ENCODE peak calls at places on chromosomes 16 and 17, in six cellular contexts. One of them, this sample, is unnamed.

GRCh38 chr17:49952912-49953497 is 16.0 kb upstream of the DLX4 start:
- DNase-seq in ELR: peak; percentile 62
- DNase-seq in KG1: no peak
- DNase-seq in SW 1271: no peak
- DNase-seq in Peyer's patch: no peak
- DNase-seq in stimulated activated CD4-positive, alpha-beta T cell treated with anti-CD3 and anti-CD28 coated beads, TNF-alpha, amount 100 ng/mL, for 4 hours: no peak
- DNase-seq in this sample: no peak

GRCh38 chr17:80164185-80164584 is 5.6 kb upstream of the CARD14 start:
- DNase-seq in ELR: no peak
- DNase-seq in SW 1271: no peak
- DNase-seq in stimulated activated CD4-positive, alpha-beta T cell treated with anti-CD3 and anti-CD28 coated beads, TNF-alpha, amount 100 ng/mL, for 4 hours: no peak
- DNase-seq in Peyer's patch: no peak
- DNase-seq in KG1: no peak
- DNase-seq in this sample: no peak

GRCh38 chr17:70168979-70169706 is at the start of gene KCNJ2:
- DNase-seq in KG1: peak; percentile 42
- DNase-seq in SW 1271: peak; percentile 69
- DNase-seq in stimulated activated CD4-positive, alpha-beta T cell treated with anti-CD3 and anti-CD28 coated beads, TNF-alpha, amount 100 ng/mL, for 4 hours: peak; percentile 12
- DNase-seq in ELR: peak; percentile 91
- DNase-seq in Peyer's patch: peak; percentile 28
- DNase-seq in this sample: peak; percentile 82

GRCh38 chr17:72587773-72588511 is 467.1 kb downstream of the SOX9 start:
- DNase-seq in stimulated activated CD4-positive, alpha-beta T cell treated with anti-CD3 and anti-CD28 coated beads, TNF-alpha, amount 100 ng/mL, for 4 hours: no peak
- DNase-seq in Peyer's patch: no peak
- DNase-seq in KG1: no peak
- DNase-seq in ELR: no peak
- DNase-seq in SW 1271: no peak
- DNase-seq in this sample: no peak

GRCh38 chr17:72725432-72726068 is 366.9 kb downstream of the SLC39A11 start:
- DNase-seq in stimulated activated CD4-positive, alpha-beta T cell treated with anti-CD3 and anti-CD28 coated beads, TNF-alpha, amount 100 ng/mL, for 4 hours: no peak
- DNase-seq in KG1: no peak
- DNase-seq in Peyer's patch: peak; percentile 36
- DNase-seq in SW 1271: peak; percentile 62
- DNase-seq in ELR: peak; percentile 78
- DNase-seq in this sample: peak; percentile 78

GRCh38 chr17:29155235-29155965 is 24.8 kb downstream of the MYO18A start:
- DNase-seq in stimulated activated CD4-positive, alpha-beta T cell treated with anti-CD3 and anti-CD28 coated beads, TNF-alpha, amount 100 ng/mL, for 4 hours: no peak
- DNase-seq in KG1: no peak
- DNase-seq in Peyer's patch: no peak
- DNase-seq in SW 1271: peak; percentile 74
- DNase-seq in ELR: peak; percentile 90
- DNase-seq in this sample: no peak

GRCh38 chr17:31854672-31855071 is 4.4 kb downstream of the COPRS start:
- DNase-seq in SW 1271: no peak
- DNase-seq in stimulated activated CD4-positive, alpha-beta T cell treated with anti-CD3 and anti-CD28 coated beads, TNF-alpha, amount 100 ng/mL, for 4 hours: no peak
- DNase-seq in Peyer's patch: no peak
- DNase-seq in ELR: no peak
- DNase-seq in KG1: no peak
- DNase-seq in this sample: no peak

GRCh38 chr16:85612191-85612800 is 826 bp upstream of the GSE1 start:
- DNase-seq in KG1: peak; percentile 63
- DNase-seq in Peyer's patch: peak; percentile 46
- DNase-seq in ELR: peak; percentile 97
- DNase-seq in SW 1271: peak; percentile 87
- DNase-seq in stimulated activated CD4-positive, alpha-beta T cell treated with anti-CD3 and anti-CD28 coated beads, TNF-alpha, amount 100 ng/mL, for 4 hours: no peak
- DNase-seq in this sample: peak; percentile 63

GRCh38 chr16:56783332-56783731 is 53.4 kb downstream of the NUP93 start:
- DNase-seq in KG1: no peak
- DNase-seq in SW 1271: no peak
- DNase-seq in stimulated activated CD4-positive, alpha-beta T cell treated with anti-CD3 and anti-CD28 coated beads, TNF-alpha, amount 100 ng/mL, for 4 hours: no peak
- DNase-seq in ELR: no peak
- DNase-seq in Peyer's patch: no peak
- DNase-seq in this sample: no peak

GRCh38 chr17:68576811-68577551 is 24.2 kb downstream of the FAM20A start:
- DNase-seq in Peyer's patch: no peak
- DNase-seq in stimulated activated CD4-positive, alpha-beta T cell treated with anti-CD3 and anti-CD28 coated beads, TNF-alpha, amount 100 ng/mL, for 4 hours: no peak
- DNase-seq in ELR: peak; percentile 55
- DNase-seq in KG1: no peak
- DNase-seq in SW 1271: no peak
- DNase-seq in this sample: no peak

GRCh38 chr16:83769397-83770008 is 38.3 kb upstream of the HSBP1 start:
- DNase-seq in ELR: no peak
- DNase-seq in stimulated activated CD4-positive, alpha-beta T cell treated with anti-CD3 and anti-CD28 coated beads, TNF-alpha, amount 100 ng/mL, for 4 hours: no peak
- DNase-seq in SW 1271: no peak
- DNase-seq in KG1: peak; percentile 54
- DNase-seq in Peyer's patch: no peak
- DNase-seq in this sample: no peak

GRCh38 chr17:31433091-31433790 is 41.8 kb downstream of the RAB11FIP4 start:
- DNase-seq in SW 1271: no peak
- DNase-seq in KG1: peak; percentile 30
- DNase-seq in stimulated activated CD4-positive, alpha-beta T cell treated with anti-CD3 and anti-CD28 coated beads, TNF-alpha, amount 100 ng/mL, for 4 hours: no peak
- DNase-seq in Peyer's patch: no peak
- DNase-seq in ELR: no peak
- DNase-seq in this sample: no peak

GRCh38 chr17:30379303-30380105 is 777 bp downstream of the CPD start:
- DNase-seq in ELR: peak; percentile 34
- DNase-seq in KG1: no peak
- DNase-seq in Peyer's patch: peak; percentile 29
- DNase-seq in SW 1271: no peak
- DNase-seq in stimulated activated CD4-positive, alpha-beta T cell treated with anti-CD3 and anti-CD28 coated beads, TNF-alpha, amount 100 ng/mL, for 4 hours: peak; percentile 15
- DNase-seq in this sample: no peak

GRCh38 chr16:85983064-85983463 is 84.1 kb downstream of the IRF8 start:
- DNase-seq in KG1: no peak
- DNase-seq in Peyer's patch: no peak
- DNase-seq in ELR: no peak
- DNase-seq in SW 1271: no peak
- DNase-seq in stimulated activated CD4-positive, alpha-beta T cell treated with anti-CD3 and anti-CD28 coated beads, TNF-alpha, amount 100 ng/mL, for 4 hours: no peak
- DNase-seq in this sample: no peak

GRCh38 chr16:1770328-1771071 is 843 bp downstream of the NME3 start:
- DNase-seq in SW 1271: peak; percentile 45
- DNase-seq in ELR: peak; percentile 63
- DNase-seq in KG1: no peak
- DNase-seq in Peyer's patch: peak; percentile 35
- DNase-seq in stimulated activated CD4-positive, alpha-beta T cell treated with anti-CD3 and anti-CD28 coated beads, TNF-alpha, amount 100 ng/mL, for 4 hours: peak; percentile 45
- DNase-seq in this sample: no peak

This sample was measured in mesothelial cell of epicardium.